ENCODE peak calls at places on chromosome 19, in four cellular contexts. One of them, this sample, is unnamed.

GRCh38 chr19:33763661-33764343 is 32.9 kb upstream of the KCTD15 start:
- DNase-seq in pancreas: no peak
- DNase-seq in esophagus squamous epithelium: no peak
- DNase-seq in lung: no peak
- DNase-seq in this sample: no peak

GRCh38 chr19:14368011-14368513 is 13.2 kb upstream of the ADGRE5 start:
- DNase-seq in pancreas: no peak
- DNase-seq in esophagus squamous epithelium: no peak
- DNase-seq in lung: no peak
- DNase-seq in this sample: no peak

GRCh38 chr19:51246153-51246552 is 4.7 kb upstream of the SIGLECL1 start:
- DNase-seq in pancreas: no peak
- DNase-seq in esophagus squamous epithelium: no peak
- DNase-seq in lung: no peak
- DNase-seq in this sample: no peak

GRCh38 chr19:1672038-1672768 is 19.8 kb upstream of the TCF3 start:
- DNase-seq in pancreas: no peak
- DNase-seq in esophagus squamous epithelium: no peak
- DNase-seq in lung: no peak
- DNase-seq in this sample: peak; percentile 38

GRCh38 chr19:53927745-53928144 is 18.7 kb downstream of the CACNG7 start:
- DNase-seq in pancreas: no peak
- DNase-seq in esophagus squamous epithelium: no peak
- DNase-seq in lung: no peak
- DNase-seq in this sample: peak; percentile 69

GRCh38 chr19:10888421-10888866 is 17.1 kb downstream of the CARM1 start:
- DNase-seq in pancreas: no peak
- DNase-seq in esophagus squamous epithelium: no peak
- DNase-seq in lung: no peak
- DNase-seq in this sample: no peak

GRCh38 chr19:2320939-2321338 is 7.4 kb downstream of the LSM7 start:
- DNase-seq in pancreas: no peak
- DNase-seq in esophagus squamous epithelium: no peak
- DNase-seq in lung: no peak
- DNase-seq in this sample: no peak

GRCh38 chr19:30293051-30293785 is 79.0 kb upstream of the ZNF536 start:
- DNase-seq in pancreas: no peak
- DNase-seq in esophagus squamous epithelium: no peak
- DNase-seq in lung: no peak
- DNase-seq in this sample: no peak

GRCh38 chr19:55113570-55114039 is 3.8 kb downstream of the PPP1R12C start:
- DNase-seq in pancreas: peak; percentile 81
- DNase-seq in esophagus squamous epithelium: no peak
- DNase-seq in lung: peak; percentile 88
- DNase-seq in this sample: no peak

GRCh38 chr19:10797541-10798256 is 38.3 kb downstream of the TMED1 start:
- DNase-seq in pancreas: no peak
- DNase-seq in esophagus squamous epithelium: no peak
- DNase-seq in lung: no peak
- DNase-seq in this sample: no peak

GRCh38 chr19:50992666-50993035 is 8.8 kb downstream of the KLK8 start:
- DNase-seq in pancreas: no peak
- DNase-seq in esophagus squamous epithelium: no peak
- DNase-seq in lung: no peak
- DNase-seq in this sample: peak; percentile 79

GRCh38 chr19:15166700-15167099 is 34.1 kb downstream of the NOTCH3 start:
- DNase-seq in pancreas: no peak
- DNase-seq in esophagus squamous epithelium: no peak
- DNase-seq in lung: no peak
- DNase-seq in this sample: no peak

GRCh38 chr19:46605356-46605821 is 4.3 kb downstream of the CALM3 start:
- DNase-seq in pancreas: peak; percentile 70
- DNase-seq in esophagus squamous epithelium: no peak
- DNase-seq in lung: no peak
- DNase-seq in this sample: no peak

GRCh38 chr19:46896076-46896794 is 35.4 kb downstream of the ARHGAP35 start:
- DNase-seq in pancreas: no peak
- DNase-seq in esophagus squamous epithelium: no peak
- DNase-seq in lung: peak; percentile 43
- DNase-seq in this sample: no peak

GRCh38 chr19:17718988-17719711 is at the start of gene MAP1S:
- DNase-seq in pancreas: peak; percentile 75
- DNase-seq in esophagus squamous epithelium: no peak
- DNase-seq in lung: peak; percentile 56
- DNase-seq in this sample: peak; percentile 58

GRCh38 chr19:28292822-28293500 is 920.0 kb downstream of the UQCRFS1 start:
- DNase-seq in pancreas: no peak
- DNase-seq in esophagus squamous epithelium: no peak
- DNase-seq in lung: no peak
- DNase-seq in this sample: no peak

GRCh38 chr19:8935460-8935859 is 74.7 kb downstream of the MUC16 start:
- DNase-seq in pancreas: no peak
- DNase-seq in esophagus squamous epithelium: no peak
- DNase-seq in lung: no peak
- DNase-seq in this sample: peak; percentile 88

GRCh38 chr19:8259142-8259921 is 48.8 kb downstream of the CD320 start:
- DNase-seq in pancreas: peak; percentile 31
- DNase-seq in esophagus squamous epithelium: no peak
- DNase-seq in lung: no peak
- DNase-seq in this sample: no peak

GRCh38 chr19:41479757-41480191 is 36.8 kb downstream of the ERICH4 start:
- DNase-seq in pancreas: no peak
- DNase-seq in esophagus squamous epithelium: no peak
- DNase-seq in lung: peak; percentile 38
- DNase-seq in this sample: peak; percentile 4

GRCh38 chr19:8518536-8518935 is 4.6 kb upstream of the ZNF414 start:
- DNase-seq in pancreas: no peak
- DNase-seq in esophagus squamous epithelium: no peak
- DNase-seq in lung: no peak
- DNase-seq in this sample: no peak

GRCh38 chr19:2711175-2711936 is 8.9 kb upstream of the GNG7 start:
- DNase-seq in pancreas: peak; percentile 27
- DNase-seq in esophagus squamous epithelium: no peak
- DNase-seq in lung: no peak
- DNase-seq in this sample: no peak

GRCh38 chr19:8361921-8362793 is 1.8 kb upstream of the ANGPTL4 start:
- DNase-seq in pancreas: peak; percentile 99
- DNase-seq in esophagus squamous epithelium: no peak
- DNase-seq in lung: peak; percentile 95
- DNase-seq in this sample: peak; percentile 98

GRCh38 chr19:12140545-12141404 is 625 bp upstream of the ZNF20 start:
- DNase-seq in pancreas: peak; percentile 93
- DNase-seq in esophagus squamous epithelium: peak; percentile 33
- DNase-seq in lung: peak; percentile 91
- DNase-seq in this sample: peak; percentile 78

GRCh38 chr19:46351241-46352041 is 4.6 kb downstream of the PPP5C start:
- DNase-seq in pancreas: peak; percentile 85
- DNase-seq in esophagus squamous epithelium: no peak
- DNase-seq in lung: peak; percentile 83
- DNase-seq in this sample: no peak

DNA sequence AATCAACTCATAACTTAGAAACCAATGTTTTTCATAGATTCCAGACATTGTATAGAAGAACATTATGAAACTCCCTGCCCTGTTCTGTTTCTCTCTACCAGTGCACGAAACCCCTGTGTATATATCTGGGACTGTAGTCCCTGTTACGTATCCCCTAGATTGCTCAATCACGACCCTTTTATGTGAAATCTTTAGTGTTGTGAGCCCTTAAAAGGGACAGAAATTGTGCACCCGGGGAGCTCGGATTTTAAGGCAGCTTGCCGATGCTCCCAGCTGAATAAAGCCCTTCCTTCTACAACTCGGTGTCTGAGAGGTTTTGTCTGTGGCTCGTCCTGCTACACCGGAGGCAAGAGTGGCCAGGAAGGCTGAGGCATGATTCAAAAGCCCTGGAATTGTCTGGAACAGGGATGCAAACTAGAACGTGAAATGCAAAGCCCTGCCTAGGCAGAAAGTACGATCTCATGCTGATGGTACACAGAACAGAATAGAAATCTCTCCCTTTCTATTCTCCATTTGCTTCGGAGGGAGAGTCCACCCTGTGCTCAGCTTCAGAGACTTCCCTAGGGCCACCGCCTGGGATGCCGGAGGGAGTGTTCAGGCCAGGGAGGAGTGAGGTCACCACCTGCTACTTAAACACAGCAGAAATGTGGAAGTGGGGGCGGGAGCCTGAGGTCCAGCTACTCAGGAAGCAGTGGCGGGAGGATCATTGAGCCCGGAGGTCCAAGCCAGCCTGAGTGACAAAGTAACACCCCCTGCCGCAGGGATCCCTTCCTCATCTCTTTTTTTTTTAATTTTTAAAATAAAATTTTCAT is 760 bp upstream of the ZNF888 start:
- DNase-seq in pancreas: peak; percentile 68
- DNase-seq in esophagus squamous epithelium: no peak
- DNase-seq in lung: peak; percentile 65
- DNase-seq in this sample: no peak
- H3K4me3 ChIP-seq in pancreas: peak overlapping the region; percentile 59
- H3K4me3 ChIP-seq in esophagus squamous epithelium: peak overlapping the region; percentile 58
- H3K4me3 ChIP-seq in lung: no peak overlapping the region
- H3K4me3 ChIP-seq in this sample: peak overlapping the region; percentile 96

DNA sequence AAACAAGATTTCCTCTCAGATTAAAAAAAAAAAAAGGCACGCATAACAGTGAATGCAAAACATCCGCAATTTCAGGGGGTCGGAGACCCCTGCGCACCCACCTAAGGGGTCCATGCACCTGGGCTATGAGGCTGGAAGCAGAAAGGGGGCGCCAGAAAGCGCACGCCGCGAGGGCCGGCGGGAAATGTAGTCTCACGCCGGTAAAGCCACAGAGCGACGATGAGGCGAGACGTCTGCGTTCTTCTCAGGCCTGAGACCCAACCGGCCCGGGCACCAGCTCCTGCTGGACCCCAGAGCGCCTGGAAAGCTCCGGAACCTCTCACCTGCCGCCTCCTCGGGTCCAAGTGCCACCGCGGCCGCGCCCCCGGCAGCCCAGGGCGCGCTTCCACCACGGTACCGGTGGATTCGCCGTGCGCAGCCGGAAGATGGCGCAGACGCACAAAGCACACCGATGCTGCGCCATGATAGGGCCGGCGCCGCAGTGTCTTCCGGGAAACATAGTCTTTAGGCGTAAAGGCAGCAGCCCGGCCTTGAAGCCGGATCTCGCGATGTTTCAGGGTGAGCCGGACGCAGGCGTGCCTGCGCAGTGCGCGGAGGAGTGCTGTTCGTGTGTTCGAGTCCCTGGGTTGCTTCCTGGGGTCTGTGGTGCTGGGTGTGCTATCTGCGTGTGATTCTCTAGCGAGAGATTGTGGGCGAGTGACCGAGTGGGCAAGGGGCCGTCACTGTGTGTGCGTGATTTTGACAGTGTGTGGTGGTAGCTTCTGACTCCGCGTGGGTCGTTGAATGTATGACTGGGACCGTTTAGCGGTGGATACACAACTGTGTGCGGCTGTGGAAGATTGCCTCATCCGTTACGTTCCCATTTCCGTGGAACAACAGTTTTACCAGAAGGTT is at the start of gene ZNF582:
- DNase-seq in pancreas: peak; percentile 96
- DNase-seq in esophagus squamous epithelium: peak; percentile 80
- DNase-seq in lung: peak; percentile 94
- DNase-seq in this sample: peak; percentile 86
- TF ChIP-seq CTCF in pancreas: peak; percentile 36
- TF ChIP-seq CTCF in esophagus squamous epithelium: peak; percentile 60
- TF ChIP-seq CTCF in lung: peak; percentile 13
- TF ChIP-seq CTCF in this sample: peak; percentile 89

DNA sequence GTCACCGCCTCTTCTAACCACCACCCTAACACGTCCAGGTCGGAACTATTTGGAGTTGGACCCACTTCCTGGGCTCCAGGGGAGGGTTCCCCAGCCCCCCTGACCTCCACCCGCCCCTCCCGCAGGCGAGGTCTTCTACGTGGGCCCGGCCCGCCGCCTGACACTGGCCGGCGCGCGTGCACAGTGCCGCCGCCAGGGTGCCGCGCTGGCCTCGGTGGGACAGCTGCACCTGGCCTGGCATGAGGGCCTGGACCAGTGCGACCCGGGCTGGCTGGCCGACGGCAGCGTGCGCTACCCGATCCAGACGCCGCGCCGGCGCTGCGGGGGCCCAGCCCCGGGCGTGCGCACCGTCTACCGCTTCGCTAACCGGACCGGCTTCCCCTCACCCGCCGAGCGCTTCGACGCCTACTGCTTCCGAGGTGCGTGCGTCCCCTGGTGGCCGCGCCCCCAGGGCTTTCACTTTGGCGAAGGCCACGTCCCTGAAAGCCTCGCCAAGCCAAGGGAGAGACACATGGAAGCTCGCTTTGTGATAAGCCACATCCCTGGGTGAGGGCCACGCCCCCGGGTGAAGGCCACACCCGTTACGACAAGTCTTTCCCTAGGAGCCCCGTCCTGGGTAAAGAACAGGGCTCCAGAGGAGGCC is 13.2 kb downstream of the NCAN start:
- DNase-seq in pancreas: peak; percentile 87
- DNase-seq in esophagus squamous epithelium: no peak
- DNase-seq in lung: peak; percentile 71
- DNase-seq in this sample: peak; percentile 57
- H3K4me3 ChIP-seq in pancreas: peak overlapping the region; percentile 5
- H3K4me3 ChIP-seq in esophagus squamous epithelium: peak overlapping the region; percentile 17
- H3K4me3 ChIP-seq in lung: no peak overlapping the region
- H3K4me3 ChIP-seq in this sample: peak overlapping the region; percentile 13

GRCh38 chr19:45200614-45201013 is 22.0 kb downstream of the BLOC1S3 start:
- DNase-seq in pancreas: no peak
- DNase-seq in esophagus squamous epithelium: no peak
- DNase-seq in lung: no peak
- DNase-seq in this sample: no peak
- TF ChIP-seq CTCF in pancreas: no peak
- TF ChIP-seq CTCF in esophagus squamous epithelium: peak; percentile 15
- TF ChIP-seq CTCF in lung: peak; percentile 29
- TF ChIP-seq CTCF in this sample: peak; percentile 44

GRCh38 chr19:489418-490196 is 6.7 kb upstream of the MADCAM1 start:
- DNase-seq in pancreas: peak; percentile 90
- DNase-seq in esophagus squamous epithelium: no peak
- DNase-seq in lung: no peak
- DNase-seq in this sample: no peak
- H3K4me3 ChIP-seq in pancreas: peak overlapping the region; percentile 81
- H3K4me3 ChIP-seq in esophagus squamous epithelium: peak overlapping the region; percentile 73
- H3K4me3 ChIP-seq in lung: peak overlapping the region; percentile 92
- H3K4me3 ChIP-seq in this sample: peak overlapping the region; percentile 89

GRCh38 chr19:4206818-4207484 is 22.4 kb upstream of the EBI3 start:
- DNase-seq in pancreas: no peak
- DNase-seq in esophagus squamous epithelium: no peak
- DNase-seq in lung: no peak
- DNase-seq in this sample: peak; percentile 16

GRCh38 chr19:4213116-4213515 is 16.2 kb upstream of the EBI3 start:
- DNase-seq in pancreas: no peak
- DNase-seq in esophagus squamous epithelium: no peak
- DNase-seq in lung: no peak
- DNase-seq in this sample: no peak

GRCh38 chr19:4210166-4210731 is 19.1 kb upstream of the EBI3 start:
- DNase-seq in pancreas: no peak
- DNase-seq in esophagus squamous epithelium: no peak
- DNase-seq in lung: no peak
- DNase-seq in this sample: no peak

GRCh38 chr19:4208385-4209094 is 20.8 kb upstream of the EBI3 start:
- DNase-seq in pancreas: no peak
- DNase-seq in esophagus squamous epithelium: no peak
- DNase-seq in lung: no peak
- DNase-seq in this sample: peak; percentile 74
- TF ChIP-seq CTCF in pancreas: no peak
- TF ChIP-seq CTCF in esophagus squamous epithelium: no peak
- TF ChIP-seq CTCF in lung: no peak
- TF ChIP-seq CTCF in this sample: peak; percentile 72

This sample was measured in PC-9.